ENCODE peak calls at places on chromosome 10, in six cellular contexts. One of them, this sample, is unnamed.

GRCh38 chr10:15712903-15713302 is 6.8 kb downstream of the ITGA8 start:
- DNase-seq in transverse colon: no peak
- DNase-seq in upper lobe of right lung: no peak
- DNase-seq in cardiac muscle cell: no peak
- DNase-seq in ascending aorta: no peak
- DNase-seq in heart right ventricle: no peak
- DNase-seq in this sample: no peak

GRCh38 chr10:79314761-79315601 is 32.3 kb upstream of the PPIF start:
- DNase-seq in transverse colon: no peak
- DNase-seq in cardiac muscle cell: no peak
- DNase-seq in ascending aorta: no peak
- DNase-seq in heart right ventricle: no peak
- DNase-seq in upper lobe of right lung: no peak
- DNase-seq in this sample: no peak

GRCh38 chr10:11403116-11403515 is 208.3 kb downstream of the USP6NL start:
- DNase-seq in upper lobe of right lung: no peak
- DNase-seq in ascending aorta: no peak
- DNase-seq in heart right ventricle: no peak
- DNase-seq in cardiac muscle cell: no peak
- DNase-seq in transverse colon: peak
- DNase-seq in this sample: peak

GRCh38 chr10:42961156-42961589 is 115.7 kb upstream of the RET start:
- DNase-seq in ascending aorta: peak
- DNase-seq in transverse colon: no peak
- DNase-seq in upper lobe of right lung: peak
- DNase-seq in cardiac muscle cell: no peak
- DNase-seq in heart right ventricle: peak
- DNase-seq in this sample: no peak

GRCh38 chr10:84296071-84296981 is 32.1 kb upstream of the CCSER2 start:
- DNase-seq in upper lobe of right lung: no peak
- DNase-seq in cardiac muscle cell: no peak
- DNase-seq in ascending aorta: peak
- DNase-seq in heart right ventricle: peak
- DNase-seq in transverse colon: no peak
- DNase-seq in this sample: no peak

GRCh38 chr10:124708922-124709520 is 35.2 kb downstream of the FAM53B start:
- DNase-seq in ascending aorta: no peak
- DNase-seq in upper lobe of right lung: no peak
- DNase-seq in cardiac muscle cell: no peak
- DNase-seq in transverse colon: no peak
- DNase-seq in heart right ventricle: no peak
- DNase-seq in this sample: no peak

GRCh38 chr10:47165711-47166404 is 134.1 kb upstream of the GDF10 start:
- DNase-seq in upper lobe of right lung: peak
- DNase-seq in ascending aorta: peak
- DNase-seq in transverse colon: peak
- DNase-seq in heart right ventricle: peak
- DNase-seq in cardiac muscle cell: no peak
- DNase-seq in this sample: no peak

GRCh38 chr10:30247704-30248103 is 101.4 kb downstream of the MTPAP start:
- DNase-seq in cardiac muscle cell: no peak
- DNase-seq in ascending aorta: no peak
- DNase-seq in upper lobe of right lung: no peak
- DNase-seq in transverse colon: no peak
- DNase-seq in heart right ventricle: no peak
- DNase-seq in this sample: no peak

GRCh38 chr10:72598769-72599701 is 26.8 kb downstream of the MICU1 start:
- DNase-seq in transverse colon: no peak
- DNase-seq in upper lobe of right lung: no peak
- DNase-seq in ascending aorta: no peak
- DNase-seq in cardiac muscle cell: no peak
- DNase-seq in heart right ventricle: no peak
- DNase-seq in this sample: no peak

GRCh38 chr10:4688620-4689019 is 137.4 kb upstream of the AKR1E2 start:
- DNase-seq in heart right ventricle: no peak
- DNase-seq in upper lobe of right lung: no peak
- DNase-seq in ascending aorta: no peak
- DNase-seq in cardiac muscle cell: no peak
- DNase-seq in transverse colon: no peak
- DNase-seq in this sample: no peak

GRCh38 chr10:108598831-108599230 is 1324.5 kb downstream of the XPNPEP1 start:
- DNase-seq in upper lobe of right lung: no peak
- DNase-seq in heart right ventricle: no peak
- DNase-seq in cardiac muscle cell: no peak
- DNase-seq in ascending aorta: no peak
- DNase-seq in transverse colon: no peak
- DNase-seq in this sample: no peak

GRCh38 chr10:133094866-133095265 is 7.1 kb downstream of the ADGRA1 start:
- DNase-seq in transverse colon: no peak
- DNase-seq in ascending aorta: no peak
- DNase-seq in heart right ventricle: no peak
- DNase-seq in upper lobe of right lung: no peak
- DNase-seq in cardiac muscle cell: no peak
- DNase-seq in this sample: no peak

GRCh38 chr10:80320377-80320776 is 30.9 kb upstream of the MAT1A start:
- DNase-seq in heart right ventricle: no peak
- DNase-seq in ascending aorta: no peak
- DNase-seq in cardiac muscle cell: no peak
- DNase-seq in transverse colon: no peak
- DNase-seq in upper lobe of right lung: no peak
- DNase-seq in this sample: no peak

GRCh38 chr10:101447477-101447876 is 93.5 kb downstream of the BTRC start:
- DNase-seq in transverse colon: no peak
- DNase-seq in upper lobe of right lung: no peak
- DNase-seq in cardiac muscle cell: no peak
- DNase-seq in heart right ventricle: no peak
- DNase-seq in ascending aorta: no peak
- DNase-seq in this sample: no peak

GRCh38 chr10:15348579-15348978 is 22.5 kb downstream of the FAM171A1 start:
- DNase-seq in upper lobe of right lung: no peak
- DNase-seq in cardiac muscle cell: no peak
- DNase-seq in heart right ventricle: peak
- DNase-seq in transverse colon: no peak
- DNase-seq in ascending aorta: peak
- DNase-seq in this sample: no peak

GRCh38 chr10:86803156-86803555 is 46.7 kb downstream of the BMPR1A start:
- DNase-seq in transverse colon: no peak
- DNase-seq in cardiac muscle cell: no peak
- DNase-seq in ascending aorta: no peak
- DNase-seq in upper lobe of right lung: no peak
- DNase-seq in heart right ventricle: no peak
- DNase-seq in this sample: no peak

GRCh38 chr10:71713135-71714040 is 6.2 kb downstream of the C10orf105 start:
- DNase-seq in heart right ventricle: peak
- DNase-seq in upper lobe of right lung: peak
- DNase-seq in cardiac muscle cell: no peak
- DNase-seq in transverse colon: peak
- DNase-seq in ascending aorta: peak
- DNase-seq in this sample: peak

GRCh38 chr10:32958992-32959703 is 1.1 kb upstream of the ITGB1 start:
- DNase-seq in transverse colon: no peak
- DNase-seq in ascending aorta: no peak
- DNase-seq in upper lobe of right lung: no peak
- DNase-seq in heart right ventricle: no peak
- DNase-seq in cardiac muscle cell: no peak
- DNase-seq in this sample: no peak

GRCh38 chr10:108238261-108238660 is 1073.8 kb upstream of the SORCS1 start:
- DNase-seq in upper lobe of right lung: no peak
- DNase-seq in cardiac muscle cell: no peak
- DNase-seq in heart right ventricle: no peak
- DNase-seq in transverse colon: no peak
- DNase-seq in ascending aorta: no peak
- DNase-seq in this sample: no peak

GRCh38 chr10:75544923-75545322 is 113.5 kb downstream of the LRMDA start:
- DNase-seq in ascending aorta: no peak
- DNase-seq in transverse colon: no peak
- DNase-seq in cardiac muscle cell: no peak
- DNase-seq in upper lobe of right lung: no peak
- DNase-seq in heart right ventricle: no peak
- DNase-seq in this sample: no peak

GRCh38 chr10:91194497-91195179 is 25.8 kb upstream of the PCGF5 start:
- DNase-seq in heart right ventricle: no peak
- DNase-seq in cardiac muscle cell: no peak
- DNase-seq in upper lobe of right lung: no peak
- DNase-seq in ascending aorta: no peak
- DNase-seq in transverse colon: no peak
- DNase-seq in this sample: no peak

GRCh38 chr10:119535310-119535709 is 7.2 kb downstream of the RGS10 start:
- DNase-seq in upper lobe of right lung: no peak
- DNase-seq in transverse colon: no peak
- DNase-seq in ascending aorta: no peak
- DNase-seq in heart right ventricle: no peak
- DNase-seq in cardiac muscle cell: no peak
- DNase-seq in this sample: no peak

GRCh38 chr10:21364196-21365114 is 161.0 kb downstream of the SKIDA1 start:
- DNase-seq in ascending aorta: no peak
- DNase-seq in transverse colon: peak
- DNase-seq in heart right ventricle: peak
- DNase-seq in cardiac muscle cell: peak
- DNase-seq in upper lobe of right lung: no peak
- DNase-seq in this sample: no peak

GRCh38 chr10:17394854-17395253 is 59.5 kb downstream of the ST8SIA6 start:
- DNase-seq in heart right ventricle: no peak
- DNase-seq in upper lobe of right lung: no peak
- DNase-seq in ascending aorta: no peak
- DNase-seq in transverse colon: no peak
- DNase-seq in cardiac muscle cell: no peak
- DNase-seq in this sample: no peak

GRCh38 chr10:92655426-92655825 is 34.3 kb upstream of the HHEX start:
- DNase-seq in ascending aorta: no peak
- DNase-seq in transverse colon: no peak
- DNase-seq in cardiac muscle cell: no peak
- DNase-seq in heart right ventricle: no peak
- DNase-seq in upper lobe of right lung: no peak
- DNase-seq in this sample: no peak
- H3K4me3 ChIP-seq in ascending aorta: no peak
- H3K4me3 ChIP-seq in transverse colon: no peak
- H3K4me3 ChIP-seq in cardiac muscle cell: no peak
- H3K4me3 ChIP-seq in heart right ventricle: no peak
- H3K4me3 ChIP-seq in upper lobe of right lung: no peak
- H3K4me3 ChIP-seq in this sample: no peak

GRCh38 chr10:77513783-77514331 is 123.8 kb downstream of the KCNMA1 start:
- DNase-seq in cardiac muscle cell: peak
- DNase-seq in ascending aorta: peak
- DNase-seq in upper lobe of right lung: no peak
- DNase-seq in heart right ventricle: peak
- DNase-seq in transverse colon: peak
- DNase-seq in this sample: peak

GRCh38 chr10:77510695-77511094 is 126.9 kb downstream of the KCNMA1 start:
- DNase-seq in upper lobe of right lung: no peak
- DNase-seq in transverse colon: no peak
- DNase-seq in cardiac muscle cell: no peak
- DNase-seq in heart right ventricle: no peak
- DNase-seq in ascending aorta: no peak
- DNase-seq in this sample: no peak

GRCh38 chr10:77511498-77512218 is 126.0 kb downstream of the KCNMA1 start:
- DNase-seq in cardiac muscle cell: peak
- DNase-seq in transverse colon: no peak
- DNase-seq in ascending aorta: no peak
- DNase-seq in upper lobe of right lung: no peak
- DNase-seq in heart right ventricle: no peak
- DNase-seq in this sample: no peak

GRCh38 chr10:77512219-77512578 is 125.4 kb downstream of the KCNMA1 start:
- DNase-seq in ascending aorta: no peak
- DNase-seq in cardiac muscle cell: no peak
- DNase-seq in transverse colon: no peak
- DNase-seq in heart right ventricle: no peak
- DNase-seq in upper lobe of right lung: no peak
- DNase-seq in this sample: no peak

GRCh38 chr10:77513220-77513619 is 124.4 kb downstream of the KCNMA1 start:
- DNase-seq in upper lobe of right lung: no peak
- DNase-seq in transverse colon: no peak
- DNase-seq in cardiac muscle cell: no peak
- DNase-seq in ascending aorta: no peak
- DNase-seq in heart right ventricle: no peak
- DNase-seq in this sample: no peak
- H3K27ac ChIP-seq in upper lobe of right lung: no peak
- H3K27ac ChIP-seq in transverse colon: peak
- H3K27ac ChIP-seq in cardiac muscle cell: no peak
- H3K27ac ChIP-seq in ascending aorta: peak
- H3K27ac ChIP-seq in heart right ventricle: no peak
- H3K27ac ChIP-seq in this sample: peak

GRCh38 chr10:117905404-117905803 is 141.3 kb downstream of the RAB11FIP2 start:
- DNase-seq in transverse colon: no peak
- DNase-seq in heart right ventricle: no peak
- DNase-seq in ascending aorta: no peak
- DNase-seq in cardiac muscle cell: no peak
- DNase-seq in upper lobe of right lung: no peak
- DNase-seq in this sample: no peak

GRCh38 chr10:117900280-117900679 is 146.5 kb downstream of the RAB11FIP2 start:
- DNase-seq in heart right ventricle: no peak
- DNase-seq in cardiac muscle cell: no peak
- DNase-seq in ascending aorta: no peak
- DNase-seq in upper lobe of right lung: no peak
- DNase-seq in transverse colon: no peak
- DNase-seq in this sample: no peak

GRCh38 chr10:117899181-117899683 is 147.5 kb downstream of the RAB11FIP2 start:
- DNase-seq in heart right ventricle: no peak
- DNase-seq in cardiac muscle cell: no peak
- DNase-seq in upper lobe of right lung: no peak
- DNase-seq in transverse colon: no peak
- DNase-seq in ascending aorta: no peak
- DNase-seq in this sample: no peak

DNA sequence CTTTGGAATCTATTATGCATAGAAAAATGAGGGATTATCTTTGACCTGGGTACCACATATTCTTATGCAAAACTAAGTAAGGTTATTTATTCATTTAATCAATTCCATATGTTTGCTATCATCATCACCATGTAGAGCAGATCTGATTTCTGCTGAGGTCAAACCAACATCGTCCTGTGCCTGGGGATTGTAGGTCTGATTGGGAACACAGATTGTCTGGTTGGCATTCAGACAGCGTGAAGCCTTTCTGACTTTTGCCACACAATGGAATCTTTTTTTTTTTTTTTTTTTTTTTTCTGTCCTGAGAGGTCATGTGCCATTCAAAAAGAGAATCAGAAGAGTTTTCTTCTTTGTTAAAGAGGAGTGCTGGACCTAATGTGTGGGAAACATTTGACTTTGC is 142.9 kb downstream of the RAB11FIP2 start:
- DNase-seq in transverse colon: no peak
- DNase-seq in ascending aorta: no peak
- DNase-seq in upper lobe of right lung: no peak
- DNase-seq in cardiac muscle cell: no peak
- DNase-seq in heart right ventricle: no peak
- DNase-seq in this sample: no peak
- TF ChIP-seq CTCF in transverse colon: no peak
- TF ChIP-seq CTCF in ascending aorta: no peak
- TF ChIP-seq CTCF in upper lobe of right lung: no peak
- TF ChIP-seq CTCF in cardiac muscle cell: no peak
- TF ChIP-seq CTCF in heart right ventricle: no peak
- TF ChIP-seq CTCF in this sample: no peak

DNA sequence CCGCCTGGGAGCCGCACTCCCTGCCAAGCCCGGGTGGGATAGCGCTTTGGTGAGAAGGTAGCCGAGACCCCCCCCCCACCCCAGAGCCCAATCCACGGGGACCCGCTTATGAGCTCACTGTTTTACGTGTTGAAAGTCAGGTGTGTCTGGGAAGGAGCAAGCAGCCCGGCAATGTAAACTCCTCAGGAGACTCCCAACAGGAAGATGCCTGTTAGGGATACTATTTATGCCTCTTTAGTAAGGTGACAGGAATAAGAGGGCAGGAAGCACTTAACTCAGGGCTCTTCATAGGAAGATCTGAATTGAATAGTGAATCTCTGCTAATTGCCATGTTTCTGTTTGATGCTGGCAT is 367 bp upstream of the ARHGAP22 start:
- DNase-seq in transverse colon: no peak
- DNase-seq in cardiac muscle cell: no peak
- DNase-seq in heart right ventricle: no peak
- DNase-seq in upper lobe of right lung: no peak
- DNase-seq in ascending aorta: no peak
- DNase-seq in this sample: no peak
- H3K4me3 ChIP-seq in transverse colon: peak
- H3K4me3 ChIP-seq in cardiac muscle cell: peak
- H3K4me3 ChIP-seq in heart right ventricle: peak
- H3K4me3 ChIP-seq in upper lobe of right lung: peak
- H3K4me3 ChIP-seq in ascending aorta: peak
- H3K4me3 ChIP-seq in this sample: peak

This sample was measured in coronary artery.